ENCODE peak calls at places on chromosomes 11 and 22, in seven cellular contexts. One of them, this sample, is unnamed.

GRCh38 chr11:116412118-116412889 is 360.5 kb downstream of the BUD13 start:
- DNase-seq in HS-5: no peak
- DNase-seq in hypothalamus: no peak
- DNase-seq in RWPE2: no peak
- DNase-seq in activated T-cell treated with anti-CD3 and anti-CD28 coated beads for 1 hour: no peak
- DNase-seq in stimulated activated CD4-positive, alpha-beta T cell treated with anti-CD3 and anti-CD28 coated beads, Interleukin-15, amount 100 ng/mL, for 1 hour: no peak
- DNase-seq in NCI-H1105: no peak
- DNase-seq in this sample: no peak

GRCh38 chr11:128603752-128604472 is 16.6 kb upstream of the ETS1 start:
- DNase-seq in HS-5: no peak
- DNase-seq in hypothalamus: no peak
- DNase-seq in RWPE2: no peak
- DNase-seq in activated T-cell treated with anti-CD3 and anti-CD28 coated beads for 1 hour: no peak
- DNase-seq in stimulated activated CD4-positive, alpha-beta T cell treated with anti-CD3 and anti-CD28 coated beads, Interleukin-15, amount 100 ng/mL, for 1 hour: no peak
- DNase-seq in NCI-H1105: no peak
- DNase-seq in this sample: no peak

GRCh38 chr22:41048791-41049717 is 43.3 kb upstream of the EP300 start:
- DNase-seq in HS-5: no peak
- DNase-seq in hypothalamus: peak
- DNase-seq in RWPE2: no peak
- DNase-seq in activated T-cell treated with anti-CD3 and anti-CD28 coated beads for 1 hour: no peak
- DNase-seq in stimulated activated CD4-positive, alpha-beta T cell treated with anti-CD3 and anti-CD28 coated beads, Interleukin-15, amount 100 ng/mL, for 1 hour: no peak
- DNase-seq in NCI-H1105: no peak
- DNase-seq in this sample: no peak

GRCh38 chr11:77672276-77672675 is 34.7 kb upstream of the CLNS1A start:
- DNase-seq in HS-5: peak
- DNase-seq in hypothalamus: no peak
- DNase-seq in RWPE2: no peak
- DNase-seq in activated T-cell treated with anti-CD3 and anti-CD28 coated beads for 1 hour: no peak
- DNase-seq in stimulated activated CD4-positive, alpha-beta T cell treated with anti-CD3 and anti-CD28 coated beads, Interleukin-15, amount 100 ng/mL, for 1 hour: no peak
- DNase-seq in NCI-H1105: no peak
- DNase-seq in this sample: no peak

GRCh38 chr11:79304599-79305212 is 136.1 kb downstream of the TENM4 start:
- DNase-seq in HS-5: no peak
- DNase-seq in hypothalamus: no peak
- DNase-seq in RWPE2: no peak
- DNase-seq in activated T-cell treated with anti-CD3 and anti-CD28 coated beads for 1 hour: no peak
- DNase-seq in stimulated activated CD4-positive, alpha-beta T cell treated with anti-CD3 and anti-CD28 coated beads, Interleukin-15, amount 100 ng/mL, for 1 hour: no peak
- DNase-seq in NCI-H1105: no peak
- DNase-seq in this sample: no peak

GRCh38 chr11:69442807-69443137 is 38.7 kb upstream of the LINC01488 start:
- DNase-seq in HS-5: peak
- DNase-seq in hypothalamus: no peak
- DNase-seq in RWPE2: no peak
- DNase-seq in activated T-cell treated with anti-CD3 and anti-CD28 coated beads for 1 hour: no peak
- DNase-seq in stimulated activated CD4-positive, alpha-beta T cell treated with anti-CD3 and anti-CD28 coated beads, Interleukin-15, amount 100 ng/mL, for 1 hour: no peak
- DNase-seq in NCI-H1105: no peak
- DNase-seq in this sample: no peak

GRCh38 chr11:131912127-131912526 is 541.7 kb downstream of the NTM start:
- DNase-seq in HS-5: no peak
- DNase-seq in hypothalamus: no peak
- DNase-seq in RWPE2: no peak
- DNase-seq in activated T-cell treated with anti-CD3 and anti-CD28 coated beads for 1 hour: no peak
- DNase-seq in stimulated activated CD4-positive, alpha-beta T cell treated with anti-CD3 and anti-CD28 coated beads, Interleukin-15, amount 100 ng/mL, for 1 hour: no peak
- DNase-seq in NCI-H1105: no peak
- DNase-seq in this sample: no peak

GRCh38 chr11:116710762-116711161 is 62.0 kb downstream of the BUD13 start:
- DNase-seq in HS-5: no peak
- DNase-seq in hypothalamus: no peak
- DNase-seq in RWPE2: no peak
- DNase-seq in activated T-cell treated with anti-CD3 and anti-CD28 coated beads for 1 hour: no peak
- DNase-seq in stimulated activated CD4-positive, alpha-beta T cell treated with anti-CD3 and anti-CD28 coated beads, Interleukin-15, amount 100 ng/mL, for 1 hour: no peak
- DNase-seq in NCI-H1105: no peak
- DNase-seq in this sample: no peak

GRCh38 chr22:42437488-42438292 is 5.5 kb upstream of the NFAM1 start:
- DNase-seq in HS-5: no peak
- DNase-seq in hypothalamus: peak
- DNase-seq in RWPE2: no peak
- DNase-seq in activated T-cell treated with anti-CD3 and anti-CD28 coated beads for 1 hour: peak
- DNase-seq in stimulated activated CD4-positive, alpha-beta T cell treated with anti-CD3 and anti-CD28 coated beads, Interleukin-15, amount 100 ng/mL, for 1 hour: peak
- DNase-seq in NCI-H1105: peak
- DNase-seq in this sample: peak

GRCh38 chr11:128026596-128026995 is 560.8 kb downstream of the ETS1 start:
- DNase-seq in HS-5: peak
- DNase-seq in hypothalamus: no peak
- DNase-seq in RWPE2: peak
- DNase-seq in activated T-cell treated with anti-CD3 and anti-CD28 coated beads for 1 hour: no peak
- DNase-seq in stimulated activated CD4-positive, alpha-beta T cell treated with anti-CD3 and anti-CD28 coated beads, Interleukin-15, amount 100 ng/mL, for 1 hour: no peak
- DNase-seq in NCI-H1105: no peak
- DNase-seq in this sample: no peak

GRCh38 chr11:1546536-1547466 is 25.3 kb downstream of the DUSP8 start:
- DNase-seq in HS-5: no peak
- DNase-seq in hypothalamus: no peak
- DNase-seq in RWPE2: no peak
- DNase-seq in activated T-cell treated with anti-CD3 and anti-CD28 coated beads for 1 hour: peak
- DNase-seq in stimulated activated CD4-positive, alpha-beta T cell treated with anti-CD3 and anti-CD28 coated beads, Interleukin-15, amount 100 ng/mL, for 1 hour: peak
- DNase-seq in NCI-H1105: peak
- DNase-seq in this sample: no peak

GRCh38 chr11:133040289-133040893 is 491.9 kb downstream of the OPCML start:
- DNase-seq in HS-5: peak
- DNase-seq in hypothalamus: no peak
- DNase-seq in RWPE2: peak
- DNase-seq in activated T-cell treated with anti-CD3 and anti-CD28 coated beads for 1 hour: no peak
- DNase-seq in stimulated activated CD4-positive, alpha-beta T cell treated with anti-CD3 and anti-CD28 coated beads, Interleukin-15, amount 100 ng/mL, for 1 hour: no peak
- DNase-seq in NCI-H1105: no peak
- DNase-seq in this sample: no peak

GRCh38 chr11:112780351-112781043 is 180.7 kb upstream of the NCAM1 start:
- DNase-seq in HS-5: no peak
- DNase-seq in hypothalamus: no peak
- DNase-seq in RWPE2: no peak
- DNase-seq in activated T-cell treated with anti-CD3 and anti-CD28 coated beads for 1 hour: no peak
- DNase-seq in stimulated activated CD4-positive, alpha-beta T cell treated with anti-CD3 and anti-CD28 coated beads, Interleukin-15, amount 100 ng/mL, for 1 hour: no peak
- DNase-seq in NCI-H1105: no peak
- DNase-seq in this sample: no peak

GRCh38 chr22:44587004-44587793 is 89.2 kb upstream of the RTL6 start:
- DNase-seq in HS-5: no peak
- DNase-seq in hypothalamus: no peak
- DNase-seq in RWPE2: peak
- DNase-seq in activated T-cell treated with anti-CD3 and anti-CD28 coated beads for 1 hour: no peak
- DNase-seq in stimulated activated CD4-positive, alpha-beta T cell treated with anti-CD3 and anti-CD28 coated beads, Interleukin-15, amount 100 ng/mL, for 1 hour: no peak
- DNase-seq in NCI-H1105: peak
- DNase-seq in this sample: no peak

GRCh38 chr11:95081412-95081811 is 8.2 kb upstream of the ENDOD1 start:
- DNase-seq in HS-5: no peak
- DNase-seq in hypothalamus: no peak
- DNase-seq in RWPE2: no peak
- DNase-seq in activated T-cell treated with anti-CD3 and anti-CD28 coated beads for 1 hour: no peak
- DNase-seq in stimulated activated CD4-positive, alpha-beta T cell treated with anti-CD3 and anti-CD28 coated beads, Interleukin-15, amount 100 ng/mL, for 1 hour: no peak
- DNase-seq in NCI-H1105: no peak
- DNase-seq in this sample: no peak

GRCh38 chr22:19580291-19580890 is 56.2 kb upstream of the CLDN5 start:
- DNase-seq in HS-5: no peak
- DNase-seq in hypothalamus: no peak
- DNase-seq in RWPE2: no peak
- DNase-seq in activated T-cell treated with anti-CD3 and anti-CD28 coated beads for 1 hour: no peak
- DNase-seq in stimulated activated CD4-positive, alpha-beta T cell treated with anti-CD3 and anti-CD28 coated beads, Interleukin-15, amount 100 ng/mL, for 1 hour: no peak
- DNase-seq in NCI-H1105: no peak
- DNase-seq in this sample: no peak